ENCODE peak calls at places on chromosomes 3 and 15, in eight cellular contexts. J, B, Q, F, K, Z, L and D are unnamed samples.

GRCh38 chr15:89198934-89199333 is 22.4 kb downstream of the RLBP1 start:
- DNase-seq in Q (no peak), J (no peak), L (no peak), F (no peak), K (no peak), B (no peak), Z (no peak), D (no peak)

GRCh38 chr3:145089337-145089736 is 1071.6 kb downstream of the PLOD2 start:
- DNase-seq in K (no peak), Z (no peak), Q (no peak), F (no peak), L (no peak), B (no peak), J (no peak), D (no peak)

GRCh38 chr15:25437751-25438600 is 848 bp downstream of the UBE3A start:
- DNase-seq in Q (no peak), F (peak; percentile 29), Z (peak; percentile 58), J (peak; percentile 85), B (peak; percentile 57), L (peak; percentile 85), K (peak; percentile 37), D (peak; percentile 66)

GRCh38 chr3:50606596-50606995 is 5.0 kb downstream of the CISH start:
- DNase-seq in J (no peak), B (no peak), Q (no peak), L (no peak), Z (no peak), K (peak; percentile 43), F (no peak), D (no peak)

GRCh38 chr3:13654330-13655073 is 105.6 kb downstream of the FBLN2 start:
- DNase-seq in Q (no peak), J (no peak), K (peak; percentile 31), B (no peak), Z (no peak), F (no peak), L (no peak), D (no peak)

GRCh38 chr15:31214158-31214863 is 112.3 kb upstream of the KLF13 start:
- DNase-seq in L (no peak), B (no peak), F (no peak), Z (no peak), J (no peak), K (no peak), Q (no peak), D (no peak)

GRCh38 chr15:56984681-56985515 is 66.5 kb downstream of the TCF12 start:
- DNase-seq in F (no peak), J (peak; percentile 79), K (no peak), Q (no peak), B (no peak), Z (no peak), L (no peak), D (no peak)

GRCh38 chr3:63355809-63356208 is 77.7 kb downstream of the SYNPR start:
- DNase-seq in J (peak; percentile 86), Q (no peak), L (no peak), F (no peak), Z (no peak), K (no peak), B (no peak), D (no peak)

GRCh38 chr3:72739521-72740466 is 108.5 kb downstream of the SHQ1 start:
- DNase-seq in Z (no peak), B (no peak), K (no peak), Q (no peak), L (no peak), J (peak; percentile 22), F (no peak), D (no peak)

GRCh38 chr3:52238193-52238760 is 681 bp downstream of the TWF2 start:
- DNase-seq in B (no peak), J (peak; percentile 54), F (no peak), Z (peak; percentile 50), L (no peak), K (no peak), Q (peak; percentile 29), D (no peak)

GRCh38 chr15:39574416-39574815 is 6.5 kb upstream of the THBS1 start:
- DNase-seq in J (peak; percentile 75), Z (no peak), B (no peak), Q (no peak), K (no peak), L (no peak), F (no peak), D (no peak)

GRCh38 chr15:61556037-61556648 is 327.0 kb upstream of the RORA start:
- DNase-seq in J (peak; percentile 9), L (no peak), Q (no peak), F (no peak), B (no peak), Z (no peak), K (no peak), D (no peak)

GRCh38 chr3:14363976-14364375 is 38.4 kb upstream of the SLC6A6 start:
- DNase-seq in Z (no peak), Q (no peak), K (no peak), J (no peak), B (no peak), F (no peak), L (no peak), D (no peak)

GRCh38 chr15:84570164-84570692 is 30.6 kb upstream of the ZSCAN2 start:
- DNase-seq in Z (peak; percentile 52), F (peak; percentile 68), L (peak; percentile 72), B (peak; percentile 65), K (peak; percentile 42), Q (peak; percentile 44), J (peak; percentile 76), D (peak; percentile 21)

GRCh38 chr3:61522064-61522463 is 39.3 kb upstream of the PTPRG start:
- DNase-seq in L (peak; percentile 64), F (no peak), B (no peak), Q (no peak), Z (no peak), J (no peak), K (no peak), D (no peak)

GRCh38 chr15:74208901-74209559 is 6.4 kb upstream of the STRA6 start:
- DNase-seq in Q (no peak), Z (no peak), L (peak; percentile 87), J (no peak), B (no peak), F (no peak), K (no peak), D (no peak)

GRCh38 chr3:111737712-111738097 is 121.4 kb upstream of the PHLDB2 start:
- DNase-seq in J (peak; percentile 94), Z (peak; percentile 69), K (no peak), L (no peak), Q (no peak), F (peak; percentile 80), B (peak; percentile 31), D (no peak)

GRCh38 chr3:115363071-115363470 is 216.0 kb upstream of the ZBTB20 start:
- DNase-seq in B (no peak), Z (no peak), F (no peak), K (no peak), J (peak; percentile 15), Q (no peak), L (no peak), D (no peak)

GRCh38 chr3:142509079-142509478 is 61.2 kb upstream of the XRN1 start:
- DNase-seq in Q (no peak), Z (no peak), K (no peak), L (no peak), J (no peak), B (no peak), F (no peak), D (no peak)

GRCh38 chr3:107431048-107431297 is 53.7 kb downstream of the CCDC54 start:
- DNase-seq in K (peak; percentile 2), L (peak; percentile 83), Z (peak; percentile 65), J (no peak), B (peak; percentile 40), Q (no peak), F (peak; percentile 27), D (peak; percentile 44)

GRCh38 chr15:58962662-58963565 is 24.5 kb upstream of the RNF111 start:
- DNase-seq in B (no peak), J (peak; percentile 45), K (no peak), Z (no peak), Q (no peak), L (no peak), F (no peak), D (no peak)

GRCh38 chr15:34753236-34753894 is 1.4 kb downstream of the GJD2 start:
- DNase-seq in Q (no peak), K (no peak), J (peak; percentile 78), Z (peak; percentile 50), B (peak; percentile 14), F (no peak), L (peak; percentile 93), D (no peak)

GRCh38 chr3:65758438-65758837 is 280.3 kb downstream of the MAGI1 start:
- DNase-seq in K (no peak), B (no peak), J (no peak), Z (no peak), L (no peak), Q (no peak), F (no peak), D (no peak)

GRCh38 chr3:65758871-65759598 is 279.7 kb downstream of the MAGI1 start:
- DNase-seq in J (peak; percentile 34), F (no peak), L (no peak), K (no peak), Z (no peak), Q (no peak), B (no peak), D (no peak)

GRCh38 chr3:65761890-65762605 is 276.7 kb downstream of the MAGI1 start:
- DNase-seq in B (no peak), Q (no peak), K (no peak), F (no peak), L (no peak), J (no peak), Z (no peak), D (no peak)

DNA sequence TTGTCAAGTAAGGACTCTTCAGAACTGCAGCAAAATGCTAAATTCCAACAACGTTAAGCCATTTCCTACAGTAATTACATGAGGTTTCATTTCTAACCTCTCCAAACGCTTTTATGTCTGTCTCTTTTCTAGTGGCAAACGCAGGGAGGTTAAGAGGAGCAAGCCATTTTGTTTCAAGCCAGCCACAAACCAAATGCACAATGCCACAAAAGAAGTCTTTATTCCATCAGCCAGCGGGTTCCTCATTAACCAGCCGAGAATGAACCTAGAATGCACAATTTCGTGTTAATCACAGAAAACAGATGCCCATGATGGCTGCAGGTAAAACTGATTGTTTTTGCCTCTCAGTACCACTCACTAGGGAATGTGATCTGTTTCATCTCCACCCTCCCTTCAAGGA is 277.3 kb downstream of the MAGI1 start:
- DNase-seq in L (no peak), Z (no peak), J (no peak), F (no peak), B (no peak), K (no peak), Q (no peak), D (peak; percentile 10)
- H3K27ac ChIP-seq in L (peak overlapping the region; percentile 36), Z (no peak overlapping the region), J (no peak overlapping the region), F (no peak overlapping the region), B (no peak overlapping the region), K (no peak overlapping the region), Q (no peak overlapping the region), D (peak overlapping the region; percentile 85)

GRCh38 chr15:40764766-40765136 is 883 bp downstream of the GCHFR start:
- DNase-seq in Q (no peak), F (no peak), J (peak; percentile 49), K (no peak), B (no peak), L (no peak), Z (no peak), D (no peak)
- H3K27ac ChIP-seq in Q (no peak overlapping the region), F (peak overlapping the region; percentile 87), J (peak overlapping the region; percentile 71), K (no peak overlapping the region), B (peak overlapping the region; percentile 80), L (no peak overlapping the region), Z (peak overlapping the region; percentile 83), D (no peak overlapping the region)

GRCh38 chr15:51720201-51720995 is 17.1 kb downstream of the LYSMD2 start:
- DNase-seq in F (no peak), Z (no peak), L (no peak), Q (no peak), K (no peak), J (no peak), B (no peak), D (no peak)
- H3K27ac ChIP-seq in F (no peak overlapping the region), Z (no peak overlapping the region), L (no peak overlapping the region), Q (no peak overlapping the region), K (no peak overlapping the region), J (no peak overlapping the region), B (no peak overlapping the region), D (no peak overlapping the region)

GRCh38 chr3:188199386-188199785 is 45.4 kb downstream of the LPP start:
- DNase-seq in Q (no peak), L (no peak), J (no peak), B (no peak), K (no peak), Z (no peak), F (no peak), D (no peak)
- H3K27ac ChIP-seq in Q (no peak overlapping the region), L (no peak overlapping the region), J (no peak overlapping the region), B (peak overlapping the region; percentile 90), K (no peak overlapping the region), Z (no peak overlapping the region), F (peak overlapping the region; percentile 43), D (no peak overlapping the region)